ENCODE peak calls at places on chromosomes 3 and 15, in six cellular contexts. K is activated T-helper 9 cell treated with anti-CD3 and anti-CD28 coated beads, Interleukin-2, amount 50 U/mL, for 16 hours; X is MM.1S; Y is myocyte; N is endothelial cell of umbilical vein; J is IMR-90. A is an unnamed sample.

GRCh38 chr3:161508852-161509477 is 12.4 kb downstream of the OTOL1 start:
- DNase-seq in K (no peak), X (peak; percentile 69), Y (peak; percentile 5), N (peak; percentile 2), J (no peak), A (peak; percentile 2)

GRCh38 chr3:171883893-171884279 is 40.7 kb downstream of the TMEM212 start:
- DNase-seq in K (no peak), X (no peak), Y (no peak), N (no peak), J (no peak), A (no peak)

GRCh38 chr15:92803852-92804609 is 96.1 kb upstream of the CHD2 start:
- DNase-seq in K (peak; percentile 72), X (peak; percentile 42), Y (peak; percentile 97), N (peak; percentile 28), J (peak; percentile 100), A (peak; percentile 58)

GRCh38 chr3:73484656-73485248 is 140.0 kb downstream of the PDZRN3 start:
- DNase-seq in K (no peak), X (peak; percentile 79), Y (no peak), N (no peak), J (peak; percentile 47), A (no peak)

GRCh38 chr3:133469140-133469731 is 69.4 kb downstream of the BFSP2 start:
- DNase-seq in K (no peak), X (no peak), Y (no peak), N (no peak), J (peak; percentile 60), A (no peak)

GRCh38 chr3:112415390-112415789 is 82.4 kb downstream of the CD200 start:
- DNase-seq in K (no peak), X (no peak), Y (no peak), N (no peak), J (no peak), A (no peak)

GRCh38 chr3:99549918-99550603 is 88.3 kb upstream of the COL8A1 start:
- DNase-seq in K (no peak), X (no peak), Y (peak; percentile 54), N (peak; percentile 84), J (peak; percentile 66), A (peak; percentile 84)

GRCh38 chr3:174540536-174540935 is 318.6 kb upstream of the NAALADL2 start:
- DNase-seq in K (no peak), X (no peak), Y (no peak), N (no peak), J (no peak), A (no peak)

GRCh38 chr15:68091743-68092142 is 37.6 kb downstream of the PIAS1 start:
- DNase-seq in K (no peak), X (no peak), Y (no peak), N (no peak), J (no peak), A (no peak)

GRCh38 chr15:70259640-70260066 is 161.9 kb upstream of the TLE3 start:
- DNase-seq in K (no peak), X (no peak), Y (no peak), N (no peak), J (no peak), A (no peak)

GRCh38 chr15:87610366-87610765 is 646.2 kb downstream of the NTRK3 start:
- DNase-seq in K (no peak), X (no peak), Y (no peak), N (peak; percentile 65), J (peak; percentile 43), A (no peak)

GRCh38 chr15:31156808-31157207 is 55.3 kb upstream of the TRPM1 start:
- DNase-seq in K (no peak), X (no peak), Y (no peak), N (no peak), J (no peak), A (no peak)

GRCh38 chr3:194575484-194576210 is 57.6 kb downstream of the TMEM44 start:
- DNase-seq in K (no peak), X (no peak), Y (no peak), N (no peak), J (peak; percentile 64), A (no peak)

GRCh38 chr15:59160880-59161593 is 45.6 kb upstream of the LDHAL6B start:
- DNase-seq in K (no peak), X (peak; percentile 81), Y (no peak), N (peak; percentile 9), J (peak; percentile 20), A (peak; percentile 59)

GRCh38 chr3:99126291-99126690 is 224.8 kb upstream of the DCBLD2 start:
- DNase-seq in K (no peak), X (no peak), Y (peak; percentile 26), N (no peak), J (peak; percentile 8), A (no peak)

GRCh38 chr15:59522988-59523461 is 85.0 kb downstream of the FAM81A start:
- DNase-seq in K (no peak), X (no peak), Y (no peak), N (no peak), J (no peak), A (no peak)

GRCh38 chr3:124429129-124429815 is 301.0 kb upstream of the UMPS start:
- DNase-seq in K (no peak), X (no peak), Y (peak; percentile 26), N (peak; percentile 88), J (peak; percentile 53), A (peak; percentile 77)

GRCh38 chr3:11099306-11099705 is 55.0 kb upstream of the HRH1 start:
- DNase-seq in K (no peak), X (no peak), Y (no peak), N (no peak), J (no peak), A (no peak)

GRCh38 chr3:150759319-150759718 is 3.6 kb downstream of the SIAH2 start:
- DNase-seq in K (no peak), X (no peak), Y (no peak), N (no peak), J (no peak), A (no peak)

GRCh38 chr3:194872669-194872977 is 186.9 kb downstream of the FAM43A start:
- DNase-seq in K (no peak), X (no peak), Y (peak; percentile 37), N (peak; percentile 6), J (peak; percentile 83), A (no peak)

A was measured in lung microvascular endothelial cell.